ENCODE peak calls at places on chromosome 19, in five cellular contexts. J, F, U, Y and D are unnamed samples.

GRCh38 chr19:54201980-54202379 is 1.3 kb downstream of the RPS9 start:
- DNase-seq in F (no peak), U (no peak), Y (no peak), J (no peak), D (no peak)

GRCh38 chr19:53432088-53432661 is 391 bp downstream of the ZNF761 start:
- DNase-seq in J (peak), F (no peak), Y (peak), U (peak), D (no peak)

GRCh38 chr19:52622261-52622660 is 15.9 kb downstream of the ZNF83 start:
- DNase-seq in Y (no peak), J (no peak), F (no peak), U (no peak), D (no peak)

GRCh38 chr19:48591021-48591420 is 15.5 kb upstream of the SPACA4 start:
- DNase-seq in Y (no peak), U (no peak), J (no peak), F (no peak), D (no peak)

GRCh38 chr19:42277821-42278809 is 9.1 kb downstream of the CIC start:
- DNase-seq in Y (peak), J (no peak), U (no peak), F (peak), D (no peak)

GRCh38 chr19:55370305-55370988 is at the start of gene IL11:
- DNase-seq in Y (no peak), J (no peak), F (no peak), U (no peak), D (no peak)

GRCh38 chr19:48553676-48554384 is 1.9 kb downstream of the SULT2B1 start:
- DNase-seq in Y (peak), U (peak), F (no peak), J (peak), D (no peak)

GRCh38 chr19:48353682-48354081 is 10.1 kb downstream of the TMEM143 start:
- DNase-seq in U (no peak), Y (no peak), F (no peak), J (no peak), D (no peak)

GRCh38 chr19:9914315-9915207 is 21.8 kb downstream of the OLFM2 start:
- DNase-seq in U (peak), F (peak), J (peak), Y (peak), D (peak)

GRCh38 chr19:14072535-14073231 is at the start of gene MISP3:
- DNase-seq in F (no peak), J (peak), Y (peak), U (peak), D (no peak)

GRCh38 chr19:16537111-16537510 is 5.1 kb downstream of the CHERP start:
- DNase-seq in U (no peak), F (no peak), Y (no peak), J (no peak), D (no peak)

GRCh38 chr19:4633140-4633967 is 6.0 kb upstream of the TNFAIP8L1 start:
- DNase-seq in U (peak), F (no peak), Y (no peak), J (peak), D (no peak)

GRCh38 chr19:35042954-35043604 is 1.6 kb downstream of the HPN start:
- DNase-seq in Y (no peak), F (no peak), U (no peak), J (no peak), D (no peak)
- TF ChIP-seq CTCF in Y (no peak), F (no peak), U (no peak), J (no peak), D (no peak)

DNA sequence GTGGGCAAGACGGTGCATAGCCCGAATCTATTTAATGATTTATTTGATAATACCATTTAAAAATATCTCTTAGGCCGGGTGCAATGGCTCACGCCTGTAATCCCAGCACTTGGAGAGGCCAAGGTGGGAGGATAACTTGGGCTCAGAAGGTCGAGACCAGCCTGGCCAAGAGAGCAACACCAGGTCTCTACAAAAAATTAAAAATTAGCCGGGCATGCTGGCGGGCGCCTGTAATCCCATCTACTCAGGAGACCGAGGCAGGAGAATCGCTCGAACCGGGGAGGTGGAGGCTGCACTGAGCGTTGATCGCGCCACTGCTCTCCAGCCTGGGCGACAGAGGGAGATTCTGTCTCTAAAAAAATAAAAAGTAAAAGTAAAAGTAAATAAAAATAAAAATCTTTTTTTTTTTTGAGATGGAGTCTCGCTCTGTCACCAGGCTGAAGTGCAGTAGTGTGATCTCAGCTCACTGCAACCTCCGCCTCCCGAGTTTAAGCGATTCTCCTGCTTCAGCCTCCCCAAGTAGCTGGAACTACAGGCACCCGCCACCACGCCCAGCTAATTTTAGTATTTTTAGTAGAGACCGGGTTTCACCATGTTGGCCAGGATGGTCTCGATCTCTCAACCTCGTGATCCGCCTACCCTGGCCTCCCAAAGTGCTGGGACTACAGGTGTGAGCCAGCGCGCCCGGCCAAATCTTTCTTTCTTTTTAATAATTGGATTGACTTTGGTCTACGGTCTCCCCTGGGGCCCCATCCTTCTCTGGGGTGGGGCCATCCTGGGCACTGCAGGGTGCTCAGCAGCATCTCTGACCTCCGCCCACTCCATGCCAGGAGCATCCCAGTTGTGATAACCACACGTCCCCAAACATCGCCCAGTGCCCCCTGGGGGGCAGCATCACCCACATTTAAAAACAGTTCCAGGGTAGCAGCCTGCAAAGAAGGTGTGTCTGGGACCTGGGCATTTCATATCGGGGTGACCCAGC is 90.7 kb downstream of the GNG7 start:
- DNase-seq in U (no peak), Y (no peak), F (no peak), J (no peak), D (no peak)
- TF ChIP-seq CTCF in U (no peak), Y (no peak), F (no peak), J (peak), D (no peak)

GRCh38 chr19:6267552-6268381 is 12.0 kb downstream of the MLLT1 start:
- DNase-seq in J (no peak), F (no peak), U (no peak), Y (no peak), D (no peak)
- TF ChIP-seq CTCF in J (no peak), F (no peak), U (no peak), Y (no peak), D (no peak)

GRCh38 chr19:40906512-40906911 is 24.5 kb upstream of the CYP2A7 start:
- DNase-seq in F (no peak), U (no peak), Y (no peak), J (no peak), D (no peak)

GRCh38 chr19:40907968-40908735 is 26.1 kb upstream of the CYP2A7 start:
- DNase-seq in F (no peak), J (peak), U (peak), Y (no peak), D (no peak)

DNA sequence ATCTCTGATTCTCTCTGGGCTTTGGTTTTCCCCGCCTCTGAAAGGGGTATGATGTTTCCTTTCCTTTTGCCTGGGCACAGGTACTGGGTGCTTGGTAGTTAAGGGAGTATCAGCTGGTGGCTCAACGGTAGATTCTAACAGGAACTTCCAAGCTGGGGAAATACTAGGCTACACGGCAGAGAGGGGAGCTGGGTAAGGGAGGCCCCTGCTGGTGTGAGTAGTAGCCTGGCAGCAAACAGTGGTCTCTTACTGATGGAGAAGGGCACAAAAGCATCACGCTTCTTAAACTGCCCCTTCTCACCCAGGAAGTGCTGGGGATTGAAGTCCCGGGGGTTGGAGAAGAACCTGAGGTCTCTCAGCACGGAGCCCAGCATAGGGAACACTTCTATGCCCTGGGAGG is 26.9 kb upstream of the CYP2A7 start:
- DNase-seq in F (no peak), U (no peak), J (no peak), Y (no peak), D (no peak)
- TF ChIP-seq CTCF in F (peak), U (no peak), J (no peak), Y (no peak), D (no peak)

GRCh38 chr19:38224014-38224862 is at the start of gene DPF1:
- DNase-seq in J (peak), Y (no peak), F (no peak), U (no peak), D (peak)
- TF ChIP-seq CTCF in J (peak), Y (no peak), F (peak), U (no peak), D (peak)

DNA sequence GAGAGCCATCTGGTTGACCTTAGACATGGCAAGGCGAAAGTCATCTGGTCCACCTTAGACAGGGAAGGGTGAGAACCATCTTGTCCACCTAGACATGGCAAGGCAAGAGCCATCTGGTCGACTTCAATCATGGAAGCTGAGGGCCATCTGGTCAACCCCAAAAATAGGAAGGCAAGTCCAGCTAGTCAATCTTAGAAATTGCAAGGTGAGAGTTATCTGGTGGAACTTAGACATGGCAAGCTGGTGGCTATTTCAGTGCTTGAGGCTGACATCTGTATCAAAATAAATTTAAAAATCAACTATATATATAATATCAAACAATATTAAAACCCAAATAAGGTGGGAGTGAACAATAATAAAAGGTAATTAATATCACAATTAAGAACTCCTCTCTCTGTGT is 83.9 kb downstream of the ZNF726 start:
- DNase-seq in F (no peak), Y (no peak), J (no peak), U (no peak), D (no peak)
- TF ChIP-seq CTCF in F (no peak), Y (no peak), J (no peak), U (no peak), D (no peak)